ENCODE peak calls at places on chromosomes 4 and X, in six cellular contexts. T, M, C, E, J and O are unnamed samples.

GRCh38 chrX:137574784-137575298 is 8.9 kb downstream of the ZIC3 start:
- DNase-seq in T (no peak), M (no peak), C (no peak), E (no peak), J (no peak), O (no peak)

GRCh38 chr4:47814896-47815295 is 23.0 kb downstream of the CORIN start:
- DNase-seq in T (no peak), M (no peak), C (no peak), E (no peak), J (no peak), O (no peak)

GRCh38 chr4:118173956-118174355 is 139.7 kb downstream of the NDST3 start:
- DNase-seq in T (no peak), M (no peak), C (no peak), E (no peak), J (no peak), O (peak; percentile 40)

GRCh38 chrX:28135378-28136047 is 154.3 kb upstream of the DCAF8L1 start:
- DNase-seq in T (no peak), M (no peak), C (no peak), E (no peak), J (no peak), O (no peak)

GRCh38 chrX:155881158-155881993 is at the start of gene VAMP7:
- DNase-seq in T (peak; percentile 76), M (peak; percentile 92), C (peak; percentile 85), E (peak; percentile 91), J (peak; percentile 78), O (peak; percentile 51)

GRCh38 chrX:10352536-10352935 is 195.8 kb downstream of the CLCN4 start:
- DNase-seq in T (no peak), M (no peak), C (no peak), E (no peak), J (no peak), O (no peak)

GRCh38 chrX:45735571-45735970 is 534.9 kb upstream of the DIPK2B start:
- DNase-seq in T (no peak), M (no peak), C (no peak), E (no peak), J (no peak), O (no peak)

GRCh38 chrX:141375011-141375730 is 132.9 kb upstream of the SPANXC start:
- DNase-seq in T (no peak), M (no peak), C (no peak), E (no peak), J (no peak), O (no peak)

GRCh38 chr4:101200561-101200960 is 146.8 kb downstream of the PPP3CA start:
- DNase-seq in T (no peak), M (no peak), C (no peak), E (no peak), J (no peak), O (peak; percentile 67)

GRCh38 chrX:14899607-14900006 is 26.4 kb downstream of the MOSPD2 start:
- DNase-seq in T (no peak), M (no peak), C (no peak), E (no peak), J (no peak), O (no peak)

GRCh38 chr4:48905363-48906015 is 1.1 kb downstream of the OCIAD2 start:
- DNase-seq in T (no peak), M (peak; percentile 43), C (peak; percentile 31), E (no peak), J (no peak), O (no peak)

GRCh38 chr4:101252721-101253120 is 94.6 kb downstream of the PPP3CA start:
- DNase-seq in T (no peak), M (no peak), C (no peak), E (no peak), J (no peak), O (no peak)

GRCh38 chr4:37884855-37885487 is 5.9 kb upstream of the TBC1D1 start:
- DNase-seq in T (no peak), M (no peak), C (no peak), E (no peak), J (no peak), O (no peak)

GRCh38 chr4:123846627-123847026 is 450.0 kb downstream of the SPRY1 start:
- DNase-seq in T (no peak), M (no peak), C (no peak), E (no peak), J (no peak), O (no peak)

GRCh38 chr4:182207806-182208483 is 35.3 kb upstream of the TENM3 start:
- DNase-seq in T (no peak), M (no peak), C (no peak), E (no peak), J (no peak), O (peak; percentile 77)

GRCh38 chr4:110636677-110637407 is 14.0 kb upstream of the PITX2 start:
- DNase-seq in T (peak; percentile 44), M (no peak), C (no peak), E (no peak), J (no peak), O (no peak)

GRCh38 chr4:86594559-86595425 is 677 bp downstream of the PTPN13 start:
- DNase-seq in T (peak; percentile 55), M (peak; percentile 63), C (peak; percentile 32), E (peak; percentile 65), J (no peak), O (peak; percentile 90)

GRCh38 chrX:132263127-132263526 is 43.9 kb upstream of the RAP2C start:
- DNase-seq in T (no peak), M (no peak), C (no peak), E (no peak), J (no peak), O (no peak)
- TF ChIP-seq CTCF in T (no peak), M (no peak), C (no peak), E (no peak), J (no peak), O (no peak)

DNA sequence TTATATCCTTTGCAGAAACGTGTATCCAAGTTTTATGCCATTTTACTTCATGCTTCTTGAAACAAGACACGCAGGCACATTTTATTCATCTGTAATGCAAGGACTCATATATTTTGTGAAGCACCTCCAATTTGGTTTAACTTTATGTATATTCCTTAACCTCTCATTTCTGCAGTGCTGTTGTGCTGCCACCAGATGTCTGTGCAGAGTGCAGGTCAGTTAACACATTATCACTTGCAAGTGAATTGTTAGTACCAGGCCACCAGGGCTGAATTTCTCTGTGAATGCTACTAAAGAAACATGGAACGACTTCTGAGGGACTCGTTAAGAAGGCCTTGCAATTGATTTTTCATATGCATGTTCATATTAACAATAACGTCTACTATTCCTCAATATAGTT is 770.4 kb downstream of the NLGN4X start:
- DNase-seq in T (peak; percentile 3), M (peak; percentile 2), C (no peak), E (no peak), J (no peak), O (no peak)
- TF ChIP-seq CTCF in T (no peak), M (no peak), C (no peak), E (no peak), J (no peak), O (no peak)

DNA sequence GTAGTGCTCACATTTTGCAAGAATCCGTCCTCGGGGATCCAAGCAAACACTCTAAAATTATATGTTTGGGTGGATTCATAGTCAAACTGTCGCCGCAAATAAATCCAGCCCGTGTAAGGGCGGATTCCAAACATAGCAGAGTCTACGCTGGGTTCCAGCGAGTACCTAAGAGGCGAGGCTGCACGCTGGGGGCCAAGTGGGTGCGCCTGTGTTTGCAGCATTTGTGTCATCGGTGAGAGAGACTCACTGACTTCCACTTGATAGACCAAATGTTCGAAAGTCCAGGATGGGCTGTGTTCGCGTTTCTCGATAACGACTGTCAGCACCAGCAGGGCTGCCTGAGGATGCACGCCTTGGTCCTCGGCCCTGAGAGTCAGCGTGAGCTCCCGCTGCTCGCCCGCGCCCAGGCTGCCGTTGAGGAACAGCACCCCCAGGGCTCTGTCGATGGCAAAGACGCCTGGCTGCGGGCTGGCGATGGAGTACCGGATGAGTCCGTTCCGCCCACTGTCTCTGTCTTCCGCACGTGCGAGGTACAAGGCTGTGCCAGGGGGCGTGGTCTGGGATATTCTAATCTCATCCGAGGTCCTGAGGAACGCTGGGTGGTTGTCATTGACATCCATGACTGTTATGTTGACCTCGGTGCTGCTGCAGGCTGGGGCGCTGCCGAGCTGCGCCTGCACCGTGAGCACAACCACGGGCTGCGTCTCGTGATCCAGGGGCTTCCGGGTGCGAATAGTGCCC is 158.7 kb downstream of the DCHS2 start:
- DNase-seq in T (peak; percentile 35), M (peak; percentile 43), C (no peak), E (no peak), J (peak; percentile 41), O (no peak)
- TF ChIP-seq CTCF in T (no peak), M (no peak), C (no peak), E (no peak), J (no peak), O (no peak)

GRCh38 chr4:159191989-159192388 is 89.1 kb downstream of the RAPGEF2 start:
- DNase-seq in T (no peak), M (no peak), C (no peak), E (no peak), J (no peak), O (no peak)
- TF ChIP-seq CTCF in T (peak; percentile 46), M (peak; percentile 74), C (no peak), E (no peak), J (no peak), O (peak; percentile 48)

GRCh38 chr4:184310171-184310567 is 92.5 kb upstream of the ENPP6 start:
- DNase-seq in T (no peak), M (no peak), C (no peak), E (no peak), J (peak; percentile 25), O (no peak)
- TF ChIP-seq CTCF in T (no peak), M (no peak), C (no peak), E (no peak), J (no peak), O (peak; percentile 9)

GRCh38 chr4:89641367-89641687 is 195.6 kb downstream of the SNCA start:
- DNase-seq in T (no peak), M (no peak), C (no peak), E (no peak), J (no peak), O (no peak)

GRCh38 chr4:89639395-89639794 is 197.6 kb downstream of the SNCA start:
- DNase-seq in T (no peak), M (no peak), C (no peak), E (no peak), J (no peak), O (no peak)

GRCh38 chr4:89645512-89645911 is 191.4 kb downstream of the SNCA start:
- DNase-seq in T (no peak), M (no peak), C (no peak), E (no peak), J (no peak), O (no peak)

GRCh38 chr4:89640620-89641366 is 196.2 kb downstream of the SNCA start:
- DNase-seq in T (peak; percentile 70), M (peak; percentile 65), C (no peak), E (no peak), J (no peak), O (no peak)
- TF ChIP-seq CTCF in T (peak; percentile 64), M (peak; percentile 70), C (no peak), E (no peak), J (no peak), O (peak; percentile 86)